ENCODE peak calls at places on chromosome 6, in six cellular contexts. Z, I, X, D, B and A are unnamed samples.

GRCh38 chr6:55410674-55411073 is 83.4 kb downstream of the GFRAL start:
- DNase-seq in Z (no peak), I (no peak), X (no peak), D (no peak), B (no peak), A (no peak)

GRCh38 chr6:38929560-38929959 is 119.0 kb upstream of the GLP1R start:
- DNase-seq in Z (no peak), I (no peak), X (no peak), D (no peak), B (no peak), A (no peak)

GRCh38 chr6:22251331-22251730 is 45.5 kb downstream of the PRL start:
- DNase-seq in Z (no peak), I (no peak), X (peak; percentile 74), D (peak; percentile 65), B (no peak), A (peak; percentile 10)

GRCh38 chr6:160000280-160000704 is 31.4 kb downstream of the IGF2R start:
- DNase-seq in Z (no peak), I (no peak), X (peak; percentile 37), D (no peak), B (no peak), A (no peak)

GRCh38 chr6:158646023-158646888 is 1.7 kb upstream of the DYNLT1 start:
- DNase-seq in Z (no peak), I (no peak), X (no peak), D (no peak), B (no peak), A (peak; percentile 79)

GRCh38 chr6:45002390-45002789 is 325.7 kb upstream of the RUNX2 start:
- DNase-seq in Z (no peak), I (no peak), X (no peak), D (no peak), B (no peak), A (no peak)

GRCh38 chr6:30325873-30326445 is 768 bp upstream of the TRIM39 start:
- DNase-seq in Z (peak; percentile 87), I (no peak), X (peak; percentile 77), D (peak; percentile 60), B (no peak), A (no peak)

GRCh38 chr6:20630617-20631448 is 96.6 kb downstream of the CDKAL1 start:
- DNase-seq in Z (no peak), I (no peak), X (no peak), D (no peak), B (no peak), A (no peak)

GRCh38 chr6:122491915-122492537 is 20.4 kb upstream of the SERINC1 start:
- DNase-seq in Z (peak; percentile 88), I (peak; percentile 71), X (peak; percentile 39), D (peak; percentile 81), B (peak; percentile 16), A (peak; percentile 70)

DNA sequence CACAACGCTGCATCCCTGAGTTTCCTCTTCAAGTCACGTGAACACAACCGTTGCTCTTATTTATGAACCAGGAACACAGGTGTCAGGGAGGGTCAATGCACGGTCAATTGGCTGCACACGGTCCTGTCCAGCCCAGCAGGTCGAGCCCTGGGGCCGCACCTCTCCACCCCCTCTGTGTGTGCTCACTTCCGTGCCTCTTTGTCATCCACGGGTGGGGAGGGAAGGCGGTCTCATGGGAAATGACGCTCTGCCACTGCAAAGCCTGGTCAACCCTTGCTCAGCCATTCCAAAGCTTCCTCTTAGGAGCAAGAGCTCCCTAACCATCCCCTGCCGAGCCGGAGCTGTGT is 38.7 kb downstream of the DACT2 start:
- DNase-seq in Z (no peak), I (no peak), X (no peak), D (no peak), B (no peak), A (no peak)
- H3K27me3 ChIP-seq in Z (no peaks in the 10 kb centered on the region), I (no peaks in the 10 kb centered on the region), X (no peaks in the 10 kb centered on the region), D (no peaks in the 10 kb centered on the region), B (no peaks in the 10 kb centered on the region), A (no peaks in the 10 kb centered on the region)

GRCh38 chr6:47114460-47114859 is 72.3 kb upstream of the ADGRF1 start:
- DNase-seq in Z (peak; percentile 22), I (no peak), X (no peak), D (no peak), B (no peak), A (no peak)
- H3K4me3 ChIP-seq in Z (no peak overlapping the region), I (no peak overlapping the region), X (no peak overlapping the region), D (no peak overlapping the region), B (no peak overlapping the region), A (no peak overlapping the region)

GRCh38 chr6:37501632-37502466 is 2.2 kb upstream of the CCDC167 start:
- DNase-seq in Z (no peak), I (no peak), X (no peak), D (no peak), B (no peak), A (peak; percentile 48)

GRCh38 chr6:37503486-37503980 is 3.8 kb upstream of the CCDC167 start:
- DNase-seq in Z (no peak), I (no peak), X (no peak), D (no peak), B (no peak), A (peak; percentile 73)

GRCh38 chr6:37499433-37500293 is at the start of gene CCDC167:
- DNase-seq in Z (peak; percentile 99), I (peak; percentile 95), X (peak; percentile 94), D (peak; percentile 99), B (peak; percentile 96), A (peak; percentile 98)

GRCh38 chr6:37500294-37500608 is 558 bp upstream of the CCDC167 start:
- DNase-seq in Z (no peak), I (no peak), X (no peak), D (no peak), B (no peak), A (no peak)

GRCh38 chr6:37502703-37503485 is 3.2 kb upstream of the CCDC167 start:
- DNase-seq in Z (no peak), I (no peak), X (no peak), D (no peak), B (no peak), A (peak; percentile 56)
- H3K27me3 ChIP-seq in Z (no peaks in the 10 kb centered on the region), I (no peaks in the 10 kb centered on the region), X (peaks cover 4% of the 10 kb centered on the region), D (peaks cover 10% of the 10 kb centered on the region), B (no peaks in the 10 kb centered on the region), A (peaks cover 22% of the 10 kb centered on the region)

GRCh38 chr6:43077981-43078411 is 1.9 kb downstream of the PTK7 start:
- DNase-seq in Z (no peak), I (no peak), X (peak; percentile 52), D (peak; percentile 82), B (no peak), A (peak; percentile 77)
- H3K4me3 ChIP-seq in Z (no peak overlapping the region), I (peak overlapping the region; percentile 91), X (peak overlapping the region; percentile 98), D (peak overlapping the region; percentile 94), B (no peak overlapping the region), A (peak overlapping the region; percentile 90)

GRCh38 chr6:27250277-27250954 is 2.9 kb downstream of the PRSS16 start:
- DNase-seq in Z (no peak), I (no peak), X (no peak), D (no peak), B (no peak), A (no peak)

GRCh38 chr6:27248783-27249182 is 1.3 kb downstream of the PRSS16 start:
- DNase-seq in Z (no peak), I (no peak), X (no peak), D (no peak), B (no peak), A (no peak)

GRCh38 chr6:27250955-27251671 is 3.6 kb downstream of the PRSS16 start:
- DNase-seq in Z (peak; percentile 77), I (peak; percentile 52), X (no peak), D (peak; percentile 35), B (no peak), A (no peak)

GRCh38 chr6:27254566-27254965 is 7.1 kb downstream of the PRSS16 start:
- DNase-seq in Z (no peak), I (no peak), X (no peak), D (no peak), B (no peak), A (peak; percentile 11)

GRCh38 chr6:27251672-27252251 is 4.3 kb downstream of the PRSS16 start:
- DNase-seq in Z (peak; percentile 79), I (peak; percentile 77), X (peak; percentile 52), D (peak; percentile 60), B (no peak), A (peak; percentile 81)
- H3K27me3 ChIP-seq in Z (no peaks in the 10 kb centered on the region), I (peaks cover 26% of the 10 kb centered on the region), X (peaks cover 28% of the 10 kb centered on the region), D (peaks cover 83% of the 10 kb centered on the region), B (no peaks in the 10 kb centered on the region), A (peaks cover 57% of the 10 kb centered on the region)

DNA sequence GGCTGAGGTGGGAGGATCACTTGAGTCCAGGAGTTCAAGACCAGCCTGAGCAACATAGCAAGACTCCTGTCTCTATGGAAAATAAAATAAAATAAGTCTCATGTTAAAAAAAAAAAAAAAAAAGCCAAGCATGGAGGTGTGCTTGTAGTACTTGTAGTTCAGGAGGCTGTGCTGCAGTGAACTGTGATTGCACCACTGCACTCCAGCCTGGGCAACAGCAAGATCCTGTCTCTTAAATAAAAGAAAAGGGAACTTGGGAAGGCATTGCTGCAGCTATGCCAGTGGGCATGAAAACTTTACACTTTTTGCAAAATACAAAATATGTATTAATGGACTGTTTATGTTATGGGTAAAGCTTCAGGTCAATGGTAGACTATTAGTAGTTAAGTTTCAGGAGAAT is 37.5 kb upstream of the REV3L start:
- DNase-seq in Z (no peak), I (no peak), X (no peak), D (no peak), B (no peak), A (no peak)
- H3K4me3 ChIP-seq in Z (no peak overlapping the region), I (no peak overlapping the region), X (no peak overlapping the region), D (no peak overlapping the region), B (no peak overlapping the region), A (no peak overlapping the region)

GRCh38 chr6:41375598-41376151 is 40.3 kb downstream of the NCR2 start:
- DNase-seq in Z (no peak), I (no peak), X (no peak), D (no peak), B (no peak), A (no peak)

GRCh38 chr6:41373367-41373918 is 38.0 kb downstream of the NCR2 start:
- DNase-seq in Z (no peak), I (no peak), X (no peak), D (no peak), B (no peak), A (no peak)

GRCh38 chr6:41372526-41373366 is 37.3 kb downstream of the NCR2 start:
- DNase-seq in Z (no peak), I (no peak), X (no peak), D (no peak), B (no peak), A (peak; percentile 86)

GRCh38 chr6:41374618-41375590 is 39.5 kb downstream of the NCR2 start:
- DNase-seq in Z (no peak), I (no peak), X (no peak), D (peak; percentile 7), B (no peak), A (no peak)

GRCh38 chr6:41373919-41374617 is 38.7 kb downstream of the NCR2 start:
- DNase-seq in Z (no peak), I (no peak), X (no peak), D (peak; percentile 10), B (no peak), A (peak; percentile 84)
- H3K27me3 ChIP-seq in Z (no peaks in the 10 kb centered on the region), I (peaks cover 72% of the 10 kb centered on the region), X (peaks cover 91% of the 10 kb centered on the region), D (peaks cover 77% of the 10 kb centered on the region), B (peaks cover 38% of the 10 kb centered on the region), A (peaks cover 64% of the 10 kb centered on the region)